ENCODE peak calls at places on chromosomes 7 and 10, in eight cellular contexts. I is GM12864, M is transverse colon, H is SK-N-SH, S is nephron progenitor cell, B is DND-41, P is hepatocyte, D is AG04450. G is an unnamed sample.

GRCh38 chr7:89067048-89067447 is 271.5 kb upstream of the TEX47 start:
- DNase-seq in D (no peak), H (no peak), S (no peak), B (no peak), M (no peak), I (no peak), P (no peak), G (no peak)

GRCh38 chr10:14093735-14094484 is 236.8 kb downstream of the FRMD4A start:
- DNase-seq in P (peak), B (no peak), M (no peak), S (peak), I (no peak), D (peak), H (peak), G (peak)

GRCh38 chr7:137957887-137958286 is 44.0 kb downstream of the CREB3L2 start:
- DNase-seq in I (no peak), H (no peak), S (no peak), P (no peak), M (no peak), B (no peak), D (no peak), G (no peak)

GRCh38 chr10:94324609-94325233 is 38.0 kb downstream of the NOC3L start:
- DNase-seq in S (no peak), B (no peak), M (no peak), P (no peak), H (no peak), I (no peak), D (no peak), G (no peak)

GRCh38 chr7:18265611-18266281 is 229.8 kb upstream of the HDAC9 start:
- DNase-seq in B (no peak), H (no peak), M (no peak), I (no peak), S (no peak), P (no peak), D (no peak), G (no peak)

GRCh38 chr7:30285531-30286284 is 1.3 kb downstream of the ZNRF2 start:
- DNase-seq in P (peak), I (peak), M (peak), D (no peak), H (peak), S (peak), B (peak), G (peak)

GRCh38 chr10:96511044-96511945 is 2.4 kb downstream of the TLL2 start:
- DNase-seq in M (peak), H (peak), D (no peak), B (peak), I (no peak), S (peak), P (peak), G (peak)

GRCh38 chr7:132138817-132139216 is 437.5 kb downstream of the PLXNA4 start:
- DNase-seq in D (no peak), P (no peak), B (no peak), I (no peak), M (no peak), H (no peak), S (no peak), G (peak)

GRCh38 chr10:103493362-103493871 is at the start of gene NEURL1:
- DNase-seq in S (peak), P (peak), D (no peak), I (no peak), B (no peak), H (peak), M (no peak), G (no peak)

GRCh38 chr7:2553831-2554581 is 1.3 kb downstream of the BRAT1 start:
- DNase-seq in I (no peak), S (no peak), B (no peak), H (no peak), P (no peak), D (no peak), M (no peak), G (no peak)

GRCh38 chr10:133230387-133231195 is 574 bp downstream of the UTF1 start:
- DNase-seq in S (peak), B (no peak), D (no peak), M (peak), H (no peak), I (no peak), P (peak), G (no peak)

GRCh38 chr7:46226860-46227259 is 305.8 kb upstream of the IGFBP3 start:
- DNase-seq in B (no peak), D (no peak), S (no peak), H (no peak), M (no peak), P (no peak), I (no peak), G (no peak)

GRCh38 chr7:40826419-40827216 is 691.8 kb downstream of the SUGCT start:
- DNase-seq in S (no peak), P (no peak), D (peak), B (no peak), M (no peak), H (no peak), I (no peak), G (no peak)

GRCh38 chr10:47027812-47028260 is 116.6 kb downstream of the PTPN20 start:
- DNase-seq in D (no peak), B (no peak), I (no peak), H (no peak), P (no peak), M (no peak), S (no peak), G (no peak)

GRCh38 chr7:72453436-72453835 is 41.3 kb upstream of the CALN1 start:
- DNase-seq in P (no peak), D (no peak), M (no peak), B (no peak), H (no peak), S (no peak), I (no peak), G (no peak)

GRCh38 chr7:3232228-3232627 is 68.8 kb upstream of the SDK1 start:
- DNase-seq in D (no peak), P (no peak), I (no peak), H (no peak), S (no peak), B (no peak), M (no peak), G (no peak)

GRCh38 chr7:37380831-37381230 is 67.8 kb downstream of the ELMO1 start:
- DNase-seq in B (no peak), P (no peak), D (no peak), H (no peak), S (no peak), M (no peak), I (no peak), G (no peak)

GRCh38 chr10:71765907-71766716 is 7.2 kb downstream of the VSIR start:
- DNase-seq in I (no peak), D (no peak), M (peak), P (no peak), S (no peak), B (no peak), H (no peak), G (no peak)

GRCh38 chr10:76086571-76087260 is 655.3 kb downstream of the LRMDA start:
- DNase-seq in M (peak), H (peak), I (no peak), S (peak), P (peak), B (no peak), D (peak), G (peak)

GRCh38 chr7:11424006-11424405 is 408.0 kb downstream of the THSD7A start:
- DNase-seq in D (no peak), P (no peak), S (no peak), B (no peak), H (peak), I (no peak), M (no peak), G (no peak)

GRCh38 chr10:74078037-74078436 is 72.6 kb downstream of the AP3M1 start:
- DNase-seq in B (no peak), M (no peak), H (no peak), S (no peak), P (no peak), D (no peak), I (no peak), G (peak)

GRCh38 chr7:15228891-15229290 is 326.3 kb upstream of the DGKB start:
- DNase-seq in H (no peak), P (no peak), S (no peak), I (no peak), B (no peak), D (no peak), M (no peak), G (no peak)

DNA sequence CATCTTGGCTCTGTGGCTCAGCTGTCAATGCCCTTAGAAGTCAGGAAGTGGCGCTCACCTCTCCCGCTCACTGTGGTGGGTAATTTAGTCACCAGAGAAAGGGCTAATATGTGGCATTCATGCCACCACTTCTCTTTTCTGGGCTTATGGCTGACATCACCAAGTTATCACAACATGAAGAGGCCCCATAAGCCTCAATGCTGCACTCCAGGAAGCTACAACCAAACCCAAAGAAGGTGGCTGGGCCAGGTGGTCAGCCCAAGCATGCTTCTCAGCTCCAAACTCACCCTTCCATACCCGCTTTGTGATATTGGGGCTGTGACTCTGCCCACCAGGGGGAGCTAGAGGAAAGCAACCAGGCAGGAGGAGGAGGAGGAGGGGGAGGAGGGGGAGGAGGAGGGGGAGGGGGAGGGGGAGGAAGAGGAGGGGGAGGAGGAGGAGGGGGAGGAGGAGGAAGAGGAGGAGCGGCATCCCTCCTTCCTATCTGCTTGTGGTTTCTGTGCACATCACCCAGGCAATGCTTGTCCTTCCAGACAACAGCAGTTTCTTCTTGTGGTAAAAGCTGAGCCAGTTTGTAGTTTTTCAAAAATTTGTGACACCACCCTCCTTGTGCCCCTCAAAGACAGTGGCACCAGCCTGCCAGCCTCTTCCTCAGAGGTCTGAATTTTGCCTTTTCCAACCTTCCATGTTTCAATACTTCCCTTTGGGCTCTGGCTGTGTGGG is 42.1 kb downstream of the CYP26A1 start:
- DNase-seq in M (peak), B (peak), D (no peak), I (no peak), P (peak), H (peak), S (peak), G (peak)
- TF ChIP-seq CTCF in M (peak), B (peak), D (peak), I (peak), P (peak), H (peak), S (no peak), G (peak)

GRCh38 chr7:102450242-102450641 is 14.4 kb downstream of the ALKBH4 start:
- DNase-seq in S (no peak), P (no peak), B (no peak), D (no peak), H (no peak), M (peak), I (no peak), G (peak)
- TF ChIP-seq CTCF in S (no peak), P (no peak), B (peak), D (no peak), H (peak), M (no peak), I (peak), G (no peak)

DNA sequence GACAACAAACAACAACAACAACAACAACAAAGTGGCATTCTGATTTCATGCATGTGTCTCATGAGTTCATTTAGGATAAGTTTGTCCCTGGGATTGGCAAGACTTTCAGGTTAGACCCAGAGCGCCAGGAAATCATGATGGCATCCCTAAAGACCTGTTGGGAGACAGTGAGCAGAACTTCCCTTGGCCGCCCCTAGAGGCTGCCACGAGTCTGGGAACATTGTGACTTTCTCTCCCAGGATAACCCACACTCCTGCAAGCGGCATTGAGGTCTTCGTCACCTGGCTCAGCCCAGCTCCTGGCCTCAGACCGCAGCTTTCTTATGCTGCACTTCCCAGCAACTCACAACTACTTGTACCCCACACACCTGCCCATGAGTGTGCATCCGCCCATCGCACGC is 80.5 kb upstream of the RNF32 start:
- DNase-seq in S (no peak), H (peak), I (no peak), P (no peak), M (no peak), D (no peak), B (no peak), G (no peak)
- TF ChIP-seq CTCF in S (peak), H (peak), I (peak), P (peak), M (no peak), D (no peak), B (peak), G (no peak)

GRCh38 chr10:110475722-110476515 is 21.8 kb upstream of the DUSP5 start:
- DNase-seq in S (no peak), I (no peak), H (no peak), D (no peak), M (no peak), P (no peak), B (no peak), G (no peak)

GRCh38 chr10:110481948-110482347 is 15.8 kb upstream of the DUSP5 start:
- DNase-seq in B (no peak), S (no peak), P (no peak), D (no peak), I (no peak), M (no peak), H (no peak), G (no peak)

GRCh38 chr10:110479710-110480109 is 18.0 kb upstream of the DUSP5 start:
- DNase-seq in M (no peak), P (no peak), D (no peak), H (no peak), B (no peak), S (no peak), I (no peak), G (no peak)

GRCh38 chr10:110483633-110484032 is 14.1 kb upstream of the DUSP5 start:
- DNase-seq in D (no peak), H (no peak), P (no peak), S (no peak), M (no peak), I (no peak), B (no peak), G (no peak)

DNA sequence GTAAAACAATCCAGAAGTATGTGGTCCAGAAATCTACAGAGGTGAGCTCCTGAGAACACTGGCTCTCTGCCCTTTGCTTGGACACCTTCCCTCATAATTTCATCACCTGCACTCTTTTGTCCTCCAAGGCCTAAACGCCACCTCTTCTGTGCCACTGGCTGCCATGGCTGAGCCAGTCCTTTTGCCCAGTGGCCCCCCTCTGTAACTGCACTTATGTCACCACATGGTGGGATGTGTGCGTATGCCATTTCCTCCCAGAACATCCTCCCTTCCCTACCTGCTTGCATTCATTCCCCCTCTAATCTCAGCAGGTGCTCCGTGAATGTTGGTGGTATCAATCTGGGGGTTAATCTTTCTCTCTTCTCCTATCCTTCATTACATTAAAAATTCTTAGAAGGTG is 17.3 kb upstream of the DUSP5 start:
- DNase-seq in M (no peak), S (no peak), D (no peak), I (no peak), H (no peak), B (no peak), P (no peak), G (no peak)
- TF ChIP-seq CTCF in M (no peak), S (no peak), D (no peak), I (peak), H (no peak), B (no peak), P (no peak), G (no peak)

GRCh38 chr10:22978918-22979317 is 51.1 kb downstream of the ARMC3 start:
- DNase-seq in M (no peak), P (no peak), H (no peak), S (no peak), D (no peak), I (no peak), B (no peak), G (no peak)

GRCh38 chr10:22976535-22976934 is 48.7 kb downstream of the ARMC3 start:
- DNase-seq in S (no peak), D (no peak), M (no peak), B (no peak), P (no peak), H (no peak), I (no peak), G (no peak)

GRCh38 chr10:22980822-22981221 is 53.0 kb downstream of the ARMC3 start:
- DNase-seq in B (no peak), S (no peak), D (no peak), M (no peak), I (no peak), P (no peak), H (no peak), G (no peak)

GRCh38 chr10:22978287-22978686 is 50.4 kb downstream of the ARMC3 start:
- DNase-seq in D (no peak), H (no peak), P (no peak), B (no peak), I (no peak), M (no peak), S (no peak), G (no peak)

GRCh38 chr10:22977751-22978150 is 49.9 kb downstream of the ARMC3 start:
- DNase-seq in S (no peak), H (no peak), P (no peak), D (no peak), M (no peak), I (no peak), B (no peak), G (no peak)
- TF ChIP-seq CTCF in S (no peak), H (no peak), P (no peak), D (no peak), M (no peak), I (no peak), B (no peak), G (no peak)

GRCh38 chr10:59465089-59465488 is 102.7 kb upstream of the FAM13C start:
- DNase-seq in H (no peak), M (no peak), P (peak), D (peak), I (no peak), B (no peak), S (no peak), G (peak)
- TF ChIP-seq CTCF in H (peak), M (no peak), P (peak), D (peak), I (no peak), B (no peak), S (no peak), G (no peak)

DNA sequence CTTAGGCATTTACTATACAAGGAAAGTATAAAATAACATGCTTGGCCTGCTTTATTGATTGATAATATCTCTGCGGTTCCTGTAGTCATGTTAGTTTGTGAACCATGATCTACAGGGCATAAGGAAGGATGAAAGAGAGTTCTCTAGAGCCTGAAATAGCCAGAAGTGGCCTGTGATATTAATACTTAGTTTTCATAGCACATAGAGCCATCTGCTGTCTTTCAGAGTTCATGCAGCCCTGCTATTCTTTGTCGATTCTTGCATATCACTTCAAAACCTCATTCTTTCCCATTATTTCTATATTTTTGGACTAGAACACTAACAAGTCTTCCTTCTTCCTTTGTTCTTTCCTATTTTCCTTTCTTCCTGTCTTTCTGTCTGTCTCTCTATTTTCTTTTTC is 26.4 kb upstream of the PRKG1 start:
- DNase-seq in P (no peak), S (no peak), D (no peak), M (no peak), H (no peak), B (no peak), I (no peak), G (no peak)
- TF ChIP-seq CTCF in P (peak), S (no peak), D (peak), M (no peak), H (peak), B (no peak), I (no peak), G (no peak)

G was measured in Calu3.